ENCODE peak calls at places on chromosome 21, in five cellular contexts. One of them, this sample, is unnamed.
A peak's percentile ranks its signal among the peaks of the same experiment; 100 is the strongest.

GRCh38 chr21:38942617-38943245 is 137.0 kb downstream of the ETS2 start:
- DNase-seq in Calu3: no peak
- DNase-seq in astrocyte of the cerebellum: no peak
- DNase-seq in CD8-positive, alpha-beta T cell: no peak
- DNase-seq in adrenal gland: no peak
- DNase-seq in this sample: no peak

GRCh38 chr21:35024071-35024420 is 25.1 kb downstream of the RUNX1 start:
- DNase-seq in Calu3: no peak
- DNase-seq in astrocyte of the cerebellum: no peak
- DNase-seq in CD8-positive, alpha-beta T cell: no peak
- DNase-seq in adrenal gland: no peak
- DNase-seq in this sample: no peak

GRCh38 chr21:29121759-29122158 is 8.7 kb upstream of the MAP3K7CL start:
- DNase-seq in Calu3: no peak
- DNase-seq in astrocyte of the cerebellum: no peak
- DNase-seq in CD8-positive, alpha-beta T cell: no peak
- DNase-seq in adrenal gland: no peak
- DNase-seq in this sample: no peak

GRCh38 chr21:34844924-34845238 is 176.1 kb downstream of the CLIC6 start:
- DNase-seq in Calu3: no peak
- DNase-seq in astrocyte of the cerebellum: no peak
- DNase-seq in CD8-positive, alpha-beta T cell: no peak
- DNase-seq in adrenal gland: no peak
- DNase-seq in this sample: no peak

GRCh38 chr21:28632718-28633408 is 359.8 kb downstream of the LTN1 start:
- DNase-seq in Calu3: no peak
- DNase-seq in astrocyte of the cerebellum: no peak
- DNase-seq in CD8-positive, alpha-beta T cell: no peak
- DNase-seq in adrenal gland: no peak
- DNase-seq in this sample: no peak

GRCh38 chr21:44259082-44259705 is 2.5 kb downstream of the DNMT3L start:
- DNase-seq in Calu3: no peak
- DNase-seq in astrocyte of the cerebellum: no peak
- DNase-seq in CD8-positive, alpha-beta T cell: no peak
- DNase-seq in adrenal gland: no peak
- DNase-seq in this sample: no peak

GRCh38 chr21:42844411-42845113 is 34.8 kb downstream of the WDR4 start:
- DNase-seq in Calu3: no peak
- DNase-seq in astrocyte of the cerebellum: no peak
- DNase-seq in CD8-positive, alpha-beta T cell: no peak
- DNase-seq in adrenal gland: peak; percentile 55
- DNase-seq in this sample: no peak

GRCh38 chr21:17818158-17819113 is 720 bp downstream of the C21orf91 start:
- DNase-seq in Calu3: peak; percentile 13
- DNase-seq in astrocyte of the cerebellum: no peak
- DNase-seq in CD8-positive, alpha-beta T cell: peak; percentile 18
- DNase-seq in adrenal gland: peak; percentile 50
- DNase-seq in this sample: peak; percentile 50

GRCh38 chr21:31336739-31337040 is 7.4 kb downstream of the TIAM1 start:
- DNase-seq in Calu3: no peak
- DNase-seq in astrocyte of the cerebellum: no peak
- DNase-seq in CD8-positive, alpha-beta T cell: no peak
- DNase-seq in adrenal gland: no peak
- DNase-seq in this sample: no peak

GRCh38 chr21:38139380-38140168 is 117.2 kb upstream of the KCNJ15 start:
- DNase-seq in Calu3: peak; percentile 1
- DNase-seq in astrocyte of the cerebellum: no peak
- DNase-seq in CD8-positive, alpha-beta T cell: no peak
- DNase-seq in adrenal gland: no peak
- DNase-seq in this sample: no peak

GRCh38 chr21:36211660-36212512 is 55.3 kb downstream of the DOP1B start:
- DNase-seq in Calu3: no peak
- DNase-seq in astrocyte of the cerebellum: peak; percentile 60
- DNase-seq in CD8-positive, alpha-beta T cell: no peak
- DNase-seq in adrenal gland: no peak
- DNase-seq in this sample: no peak

GRCh38 chr21:37380349-37381323 is 14.1 kb downstream of the DYRK1A start:
- DNase-seq in Calu3: no peak
- DNase-seq in astrocyte of the cerebellum: no peak
- DNase-seq in CD8-positive, alpha-beta T cell: no peak
- DNase-seq in adrenal gland: peak; percentile 42
- DNase-seq in this sample: no peak

GRCh38 chr21:38848187-38848609 is 42.5 kb downstream of the ETS2 start:
- DNase-seq in Calu3: no peak
- DNase-seq in astrocyte of the cerebellum: no peak
- DNase-seq in CD8-positive, alpha-beta T cell: no peak
- DNase-seq in adrenal gland: no peak
- DNase-seq in this sample: no peak

GRCh38 chr21:38293765-38294164 is 37.0 kb downstream of the KCNJ15 start:
- DNase-seq in Calu3: no peak
- DNase-seq in astrocyte of the cerebellum: no peak
- DNase-seq in CD8-positive, alpha-beta T cell: no peak
- DNase-seq in adrenal gland: peak; percentile 55
- DNase-seq in this sample: no peak

GRCh38 chr21:37564341-37564923 is 197.9 kb downstream of the DYRK1A start:
- DNase-seq in Calu3: peak; percentile 84
- DNase-seq in astrocyte of the cerebellum: peak; percentile 94
- DNase-seq in CD8-positive, alpha-beta T cell: peak; percentile 56
- DNase-seq in adrenal gland: peak; percentile 90
- DNase-seq in this sample: peak; percentile 97

GRCh38 chr21:24225432-24225831 is 1381.8 kb downstream of the MRPL39 start:
- DNase-seq in Calu3: no peak
- DNase-seq in astrocyte of the cerebellum: peak; percentile 19
- DNase-seq in CD8-positive, alpha-beta T cell: no peak
- DNase-seq in adrenal gland: no peak
- DNase-seq in this sample: no peak

GRCh38 chr21:45289134-45289533 is 1.4 kb upstream of the POFUT2 start:
- DNase-seq in Calu3: no peak
- DNase-seq in astrocyte of the cerebellum: no peak
- DNase-seq in CD8-positive, alpha-beta T cell: no peak
- DNase-seq in adrenal gland: no peak
- DNase-seq in this sample: no peak

GRCh38 chr21:45289655-45290515 is 2.2 kb upstream of the POFUT2 start:
- DNase-seq in Calu3: no peak
- DNase-seq in astrocyte of the cerebellum: no peak
- DNase-seq in CD8-positive, alpha-beta T cell: no peak
- DNase-seq in adrenal gland: peak; percentile 16
- DNase-seq in this sample: no peak

GRCh38 chr21:45286671-45287437 is 841 bp downstream of the POFUT2 start:
- DNase-seq in Calu3: no peak
- DNase-seq in astrocyte of the cerebellum: no peak
- DNase-seq in CD8-positive, alpha-beta T cell: no peak
- DNase-seq in adrenal gland: peak; percentile 49
- DNase-seq in this sample: no peak

GRCh38 chr21:45288441-45288841 is 746 bp upstream of the POFUT2 start:
- DNase-seq in Calu3: no peak
- DNase-seq in astrocyte of the cerebellum: no peak
- DNase-seq in CD8-positive, alpha-beta T cell: no peak
- DNase-seq in adrenal gland: peak; percentile 41
- DNase-seq in this sample: no peak

DNA sequence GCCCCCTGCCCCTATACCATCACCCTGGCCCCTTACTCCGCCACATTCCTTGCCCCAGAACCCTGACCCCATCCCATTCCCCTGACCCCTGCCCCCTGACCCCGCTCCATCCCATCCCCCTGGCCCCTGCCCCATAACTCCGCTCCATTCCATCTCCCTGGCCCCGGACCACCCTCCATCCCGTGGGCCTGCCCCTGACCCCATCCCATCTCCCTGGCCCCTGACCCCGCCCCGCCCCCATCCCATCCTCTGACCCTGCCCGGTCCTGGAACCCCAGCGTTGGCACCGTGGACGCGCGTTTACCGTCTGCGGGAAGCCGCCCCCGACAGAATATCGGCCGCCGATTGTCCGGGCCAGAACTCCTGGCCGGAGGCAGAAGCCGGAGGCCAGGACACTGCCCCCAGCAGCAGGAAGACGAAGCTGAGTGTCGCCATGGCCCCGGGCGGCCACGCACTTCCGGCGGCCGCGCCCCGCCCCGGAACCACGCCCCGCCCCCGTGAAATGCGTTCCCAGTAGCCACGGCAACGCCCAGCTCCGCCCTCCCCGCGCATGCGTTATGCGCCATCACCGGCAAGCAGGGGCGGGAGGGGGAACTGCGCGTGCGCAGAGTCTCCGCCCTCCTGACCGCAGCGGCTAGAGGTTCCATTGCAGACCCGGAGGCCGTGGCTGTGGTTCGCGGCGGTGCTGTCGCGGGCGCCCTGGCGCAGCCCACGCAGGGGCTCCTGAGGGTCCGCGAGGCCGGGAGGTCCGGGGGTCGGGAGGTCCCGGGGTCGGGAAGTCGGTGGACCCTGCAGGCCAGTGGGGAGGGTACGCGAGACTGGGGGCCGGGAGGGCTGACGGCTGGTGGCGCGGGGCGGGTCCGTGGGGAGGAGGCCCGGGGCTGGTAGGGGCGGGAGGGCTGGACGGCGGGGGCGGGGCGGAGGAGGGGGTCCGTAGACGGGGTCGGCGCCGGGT is at the start of gene POFUT2:
- DNase-seq in Calu3: peak; percentile 95
- DNase-seq in astrocyte of the cerebellum: peak; percentile 81
- DNase-seq in CD8-positive, alpha-beta T cell: peak; percentile 97
- DNase-seq in adrenal gland: peak; percentile 99
- DNase-seq in this sample: peak; percentile 96
- TF ChIP-seq CTCF in Calu3: no peak
- TF ChIP-seq CTCF in astrocyte of the cerebellum: no peak
- TF ChIP-seq CTCF in CD8-positive, alpha-beta T cell: no peak
- TF ChIP-seq CTCF in adrenal gland: no peak
- TF ChIP-seq CTCF in this sample: no peak

GRCh38 chr21:25350056-25350455 is 257.2 kb downstream of the MRPL39 start:
- DNase-seq in Calu3: no peak
- DNase-seq in astrocyte of the cerebellum: peak; percentile 13
- DNase-seq in CD8-positive, alpha-beta T cell: no peak
- DNase-seq in adrenal gland: no peak
- DNase-seq in this sample: no peak
- TF ChIP-seq CTCF in Calu3: no peak
- TF ChIP-seq CTCF in astrocyte of the cerebellum: peak; percentile 68
- TF ChIP-seq CTCF in CD8-positive, alpha-beta T cell: no peak
- TF ChIP-seq CTCF in adrenal gland: peak; percentile 31
- TF ChIP-seq CTCF in this sample: peak; percentile 18

GRCh38 chr21:45552696-45553391 is 10.6 kb upstream of the SLC19A1 start:
- DNase-seq in Calu3: no peak
- DNase-seq in astrocyte of the cerebellum: no peak
- DNase-seq in CD8-positive, alpha-beta T cell: no peak
- DNase-seq in adrenal gland: no peak
- DNase-seq in this sample: no peak

GRCh38 chr21:45555251-45555556 is 13.0 kb upstream of the SLC19A1 start:
- DNase-seq in Calu3: no peak
- DNase-seq in astrocyte of the cerebellum: no peak
- DNase-seq in CD8-positive, alpha-beta T cell: no peak
- DNase-seq in adrenal gland: no peak
- DNase-seq in this sample: no peak

GRCh38 chr21:45555557-45556301 is 13.5 kb upstream of the SLC19A1 start:
- DNase-seq in Calu3: no peak
- DNase-seq in astrocyte of the cerebellum: peak; percentile 79
- DNase-seq in CD8-positive, alpha-beta T cell: no peak
- DNase-seq in adrenal gland: peak; percentile 88
- DNase-seq in this sample: peak; percentile 82

GRCh38 chr21:45556302-45556644 is 14.0 kb upstream of the SLC19A1 start:
- DNase-seq in Calu3: no peak
- DNase-seq in astrocyte of the cerebellum: no peak
- DNase-seq in CD8-positive, alpha-beta T cell: no peak
- DNase-seq in adrenal gland: no peak
- DNase-seq in this sample: no peak

GRCh38 chr21:45554477-45555175 is 12.4 kb upstream of the SLC19A1 start:
- DNase-seq in Calu3: peak; percentile 84
- DNase-seq in astrocyte of the cerebellum: no peak
- DNase-seq in CD8-positive, alpha-beta T cell: peak; percentile 85
- DNase-seq in adrenal gland: peak; percentile 95
- DNase-seq in this sample: peak; percentile 72
- TF ChIP-seq CTCF in Calu3: peak; percentile 40
- TF ChIP-seq CTCF in astrocyte of the cerebellum: peak; percentile 73
- TF ChIP-seq CTCF in CD8-positive, alpha-beta T cell: peak; percentile 60
- TF ChIP-seq CTCF in adrenal gland: peak; percentile 54
- TF ChIP-seq CTCF in this sample: peak; percentile 78

GRCh38 chr21:32565856-32566465 is 19.4 kb downstream of the TCP10L start:
- DNase-seq in Calu3: no peak
- DNase-seq in astrocyte of the cerebellum: peak; percentile 70
- DNase-seq in CD8-positive, alpha-beta T cell: no peak
- DNase-seq in adrenal gland: no peak
- DNase-seq in this sample: no peak

GRCh38 chr21:32560896-32561295 is 24.4 kb downstream of the TCP10L start:
- DNase-seq in Calu3: no peak
- DNase-seq in astrocyte of the cerebellum: no peak
- DNase-seq in CD8-positive, alpha-beta T cell: no peak
- DNase-seq in adrenal gland: no peak
- DNase-seq in this sample: no peak

GRCh38 chr21:32562915-32563314 is 22.4 kb downstream of the TCP10L start:
- DNase-seq in Calu3: no peak
- DNase-seq in astrocyte of the cerebellum: no peak
- DNase-seq in CD8-positive, alpha-beta T cell: no peak
- DNase-seq in adrenal gland: no peak
- DNase-seq in this sample: no peak

GRCh38 chr21:32559004-32559610 is 26.2 kb downstream of the TCP10L start:
- DNase-seq in Calu3: no peak
- DNase-seq in astrocyte of the cerebellum: no peak
- DNase-seq in CD8-positive, alpha-beta T cell: no peak
- DNase-seq in adrenal gland: no peak
- DNase-seq in this sample: no peak

DNA sequence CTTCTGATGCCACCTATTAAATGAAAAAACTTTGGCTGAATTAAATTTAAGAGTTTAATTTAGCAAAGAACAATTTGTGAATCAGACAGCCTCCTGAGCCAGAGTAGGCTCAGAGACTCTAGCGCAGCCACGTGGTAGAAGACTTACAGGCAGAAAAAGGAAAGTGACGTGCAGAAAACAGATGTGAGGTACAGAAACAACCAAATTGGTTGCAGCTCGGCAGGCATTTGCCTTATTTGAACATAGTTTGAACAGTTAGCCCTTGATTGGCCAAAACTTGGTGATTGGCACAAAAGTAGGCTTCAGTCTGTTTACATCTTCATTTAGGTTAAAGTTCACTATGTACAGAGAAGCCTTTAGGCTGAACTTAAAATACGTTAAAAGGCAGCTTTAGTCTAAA is 22.9 kb downstream of the TCP10L start:
- DNase-seq in Calu3: no peak
- DNase-seq in astrocyte of the cerebellum: peak; percentile 39
- DNase-seq in CD8-positive, alpha-beta T cell: no peak
- DNase-seq in adrenal gland: no peak
- DNase-seq in this sample: no peak
- TF ChIP-seq CTCF in Calu3: no peak
- TF ChIP-seq CTCF in astrocyte of the cerebellum: peak; percentile 71
- TF ChIP-seq CTCF in CD8-positive, alpha-beta T cell: peak; percentile 20
- TF ChIP-seq CTCF in adrenal gland: no peak
- TF ChIP-seq CTCF in this sample: no peak

This sample was measured in CD14-positive monocyte.